ENCODE peak calls at places on chromosomes 11 and 22, in seven cellular contexts. E, O, X, K, R, T and F are unnamed samples.

GRCh38 chr22:49072996-49073645 is 754.6 kb downstream of the BRD1 start:
- DNase-seq in E (no peak), X (no peak), K (no peak), O (no peak), T (no peak), R (no peak), F (no peak)

GRCh38 chr11:104668797-104669463 is 229.3 kb downstream of the CASP12 start:
- DNase-seq in K (no peak), T (peak; percentile 15), O (no peak), X (no peak), E (peak; percentile 80), R (no peak), F (no peak)

GRCh38 chr11:1863352-1864215 is 10.7 kb downstream of the LSP1 start:
- DNase-seq in O (peak; percentile 86), X (peak; percentile 93), T (no peak), R (no peak), E (peak; percentile 91), K (peak; percentile 79), F (peak; percentile 92)

GRCh38 chr11:10451399-10452116 is 3.5 kb upstream of the AMPD3 start:
- DNase-seq in X (no peak), E (no peak), O (no peak), K (no peak), R (no peak), T (no peak), F (no peak)

GRCh38 chr11:74677131-74677530 is 54.1 kb downstream of the CHRDL2 start:
- DNase-seq in T (no peak), R (no peak), X (no peak), E (no peak), O (no peak), K (no peak), F (peak; percentile 35)

GRCh38 chr11:94623120-94623735 is 56.1 kb downstream of the PIWIL4 start:
- DNase-seq in X (no peak), O (peak; percentile 63), R (peak; percentile 5), T (peak; percentile 87), E (peak; percentile 75), K (peak; percentile 70), F (peak; percentile 40)

GRCh38 chr11:124897681-124898680 is at the start of gene ROBO4:
- DNase-seq in E (peak; percentile 93), T (no peak), X (no peak), R (no peak), O (no peak), K (peak; percentile 34), F (peak; percentile 78)

GRCh38 chr11:75523811-75524401 is 1.8 kb downstream of the GDPD5 start:
- DNase-seq in R (no peak), T (no peak), E (no peak), K (no peak), X (peak; percentile 73), O (no peak), F (no peak)

GRCh38 chr11:2801711-2802388 is 83.7 kb downstream of the CDKN1C start:
- DNase-seq in O (no peak), X (peak; percentile 56), K (no peak), R (no peak), E (no peak), T (no peak), F (peak; percentile 23)

GRCh38 chr11:116792869-116793475 is 1.3 kb upstream of the APOA5 start:
- DNase-seq in O (no peak), X (no peak), R (no peak), E (peak; percentile 70), K (no peak), T (no peak), F (no peak)

GRCh38 chr11:113262594-113262993 is 51.8 kb upstream of the TTC12 start:
- DNase-seq in K (no peak), X (no peak), E (no peak), T (no peak), R (no peak), O (no peak), F (no peak)

GRCh38 chr11:93728792-93729128 is 12.5 kb downstream of the TAF1D start:
- DNase-seq in O (no peak), R (no peak), K (no peak), E (no peak), T (no peak), X (no peak), F (no peak)

GRCh38 chr11:79235696-79236095 is 205.1 kb downstream of the TENM4 start:
- DNase-seq in E (no peak), X (no peak), T (no peak), K (no peak), R (no peak), O (no peak), F (no peak)

GRCh38 chr11:129434641-129435498 is 59.2 kb downstream of the BARX2 start:
- DNase-seq in R (no peak), X (no peak), O (no peak), E (no peak), T (no peak), K (no peak), F (no peak)

GRCh38 chr11:57421805-57422204 is 5.1 kb downstream of the SLC43A3 start:
- DNase-seq in E (no peak), X (no peak), O (no peak), R (no peak), T (no peak), K (no peak), F (no peak)

GRCh38 chr11:121443688-121444275 is 8.3 kb upstream of the SORL1 start:
- DNase-seq in X (no peak), K (no peak), E (no peak), R (no peak), T (no peak), O (no peak), F (no peak)

GRCh38 chr11:73508243-73509176 is 89.4 kb downstream of the FAM168A start:
- DNase-seq in K (no peak), O (no peak), T (no peak), R (no peak), E (no peak), X (no peak), F (no peak)

GRCh38 chr22:37269930-37270678 is 12.2 kb upstream of the CYTH4 start:
- DNase-seq in R (no peak), E (no peak), K (no peak), X (no peak), O (no peak), T (no peak), F (no peak)

GRCh38 chr11:122285444-122285843 is 169.4 kb upstream of the BLID start:
- DNase-seq in E (no peak), O (no peak), K (no peak), R (no peak), X (no peak), T (no peak), F (no peak)

GRCh38 chr11:134024420-134025085 is 44.3 kb upstream of the JAM3 start:
- DNase-seq in K (no peak), E (peak; percentile 84), X (no peak), O (no peak), R (no peak), T (no peak), F (no peak)

GRCh38 chr22:39128508-39128907 is 24.0 kb downstream of the CBX7 start:
- DNase-seq in O (no peak), K (no peak), T (no peak), X (peak; percentile 22), E (no peak), R (no peak), F (no peak)

GRCh38 chr22:46560696-46561295 is 23.4 kb upstream of the CELSR1 start:
- DNase-seq in K (no peak), R (no peak), X (no peak), O (no peak), E (no peak), T (no peak), F (no peak)

GRCh38 chr11:128472128-128473110 is 114.9 kb downstream of the ETS1 start:
- DNase-seq in T (no peak), R (no peak), E (peak; percentile 73), K (no peak), O (no peak), X (no peak), F (no peak)

GRCh38 chr11:36012979-36013378 is 69.1 kb downstream of the LDLRAD3 start:
- DNase-seq in T (no peak), X (no peak), K (no peak), R (no peak), O (no peak), E (no peak), F (no peak)

GRCh38 chr11:130001491-130002351 is 914 bp downstream of the PRDM10 start:
- DNase-seq in R (peak; percentile 20), O (peak; percentile 0), T (peak; percentile 25), E (peak; percentile 26), X (peak; percentile 85), K (peak; percentile 28), F (no peak)

GRCh38 chr11:6203327-6203726 is 2.0 kb upstream of the C11orf42 start:
- DNase-seq in T (no peak), K (no peak), E (no peak), X (no peak), O (no peak), R (no peak), F (no peak)

GRCh38 chr11:41943671-41944070 is 484.2 kb upstream of the LRRC4C start:
- DNase-seq in E (no peak), T (no peak), R (no peak), K (no peak), X (no peak), O (no peak), F (no peak)

GRCh38 chr11:61176446-61176845 is 15.2 kb upstream of the VPS37C start:
- DNase-seq in R (no peak), X (no peak), K (no peak), T (no peak), E (no peak), O (no peak), F (no peak)

GRCh38 chr11:69442807-69443137 is 38.7 kb upstream of the LINC01488 start:
- DNase-seq in O (peak; percentile 29), R (no peak), E (peak; percentile 77), T (no peak), X (peak; percentile 46), K (no peak), F (peak; percentile 73)

GRCh38 chr11:16767957-16768356 is 29.5 kb downstream of the C11orf58 start:
- DNase-seq in O (no peak), K (peak; percentile 1), R (no peak), X (no peak), T (no peak), E (no peak), F (no peak)

GRCh38 chr22:28783786-28784671 is 11.5 kb downstream of the CCDC117 start:
- DNase-seq in X (no peak), K (no peak), O (no peak), E (no peak), T (no peak), R (no peak), F (no peak)

GRCh38 chr22:20656902-20657836 is 116.7 kb upstream of the SERPIND1 start:
- DNase-seq in O (no peak), E (no peak), K (no peak), R (no peak), X (no peak), T (peak; percentile 33), F (no peak)

GRCh38 chr22:35637254-35637653 is 11.0 kb upstream of the APOL6 start:
- DNase-seq in X (no peak), K (no peak), R (no peak), T (no peak), O (no peak), E (no peak), F (no peak)

GRCh38 chr22:27734066-27734465 is 67.5 kb downstream of the MN1 start:
- DNase-seq in T (no peak), R (no peak), E (no peak), X (no peak), O (no peak), K (no peak), F (no peak)